ENCODE peak calls at places on chromosome 14, in six cellular contexts. T is H7, G is HTR-8/SVneo, C is Right ventricle myocardium superior, L is testis, S is hypothalamus. Y is an unnamed sample.

GRCh38 chr14:61240206-61240605 is 40.9 kb downstream of the TMEM30B start:
- DNase-seq in L (no peak), G (no peak), T (no peak), S (no peak), C (no peak), Y (no peak)

GRCh38 chr14:106372870-106373657 is 846.7 kb downstream of the TMEM121 start:
- DNase-seq in G (peak), S (no peak), T (peak), C (peak), L (peak), Y (peak)

GRCh38 chr14:32724864-32725550 is 213.7 kb upstream of the NPAS3 start:
- DNase-seq in C (no peak), L (no peak), S (no peak), T (no peak), G (peak), Y (no peak)

GRCh38 chr14:75133597-75133996 is 6.7 kb upstream of the NEK9 start:
- DNase-seq in G (no peak), S (no peak), C (no peak), T (no peak), L (no peak), Y (no peak)

GRCh38 chr14:104860414-104860813 is 4.7 kb upstream of the CEP170B start:
- DNase-seq in T (no peak), C (no peak), S (no peak), G (no peak), L (no peak), Y (no peak)

GRCh38 chr14:59919582-59920377 is at the start of gene LRRC9:
- DNase-seq in C (peak), T (peak), G (peak), L (peak), S (peak), Y (peak)

GRCh38 chr14:99252443-99252939 is 19.5 kb downstream of the BCL11B start:
- DNase-seq in S (no peak), C (no peak), T (no peak), L (no peak), G (no peak), Y (no peak)

GRCh38 chr14:94113490-94113889 is 3.0 kb downstream of the IFI27 start:
- DNase-seq in G (no peak), T (no peak), L (peak), C (peak), S (no peak), Y (no peak)

GRCh38 chr14:68208218-68208617 is 388.6 kb downstream of the RAD51B start:
- DNase-seq in C (no peak), L (no peak), T (no peak), S (no peak), G (no peak), Y (no peak)

GRCh38 chr14:88933203-88933602 is 108.8 kb downstream of the TTC8 start:
- DNase-seq in G (no peak), S (no peak), T (no peak), C (no peak), L (no peak), Y (no peak)

GRCh38 chr14:38391334-38391733 is 135.4 kb upstream of the CLEC14A start:
- DNase-seq in L (no peak), C (no peak), T (no peak), S (no peak), G (no peak), Y (no peak)

GRCh38 chr14:95524706-95525512 is 8.5 kb upstream of the SYNE3 start:
- DNase-seq in G (no peak), L (no peak), S (no peak), C (no peak), T (no peak), Y (no peak)

GRCh38 chr14:79293482-79293881 is 917.8 kb downstream of the DIO2 start:
- DNase-seq in S (no peak), T (no peak), L (no peak), G (no peak), C (no peak), Y (no peak)

GRCh38 chr14:81289516-81289915 is 68.8 kb upstream of the GTF2A1 start:
- DNase-seq in T (no peak), G (no peak), S (no peak), L (no peak), C (no peak), Y (no peak)

GRCh38 chr14:101408077-101408831 is 153.0 kb upstream of the DIO3 start:
- DNase-seq in G (peak), L (no peak), T (no peak), S (no peak), C (no peak), Y (no peak)

GRCh38 chr14:85079842-85080741 is 449.9 kb upstream of the FLRT2 start:
- DNase-seq in L (no peak), S (no peak), T (no peak), G (no peak), C (no peak), Y (no peak)

GRCh38 chr14:104392001-104392395 is 187.6 kb upstream of the C14orf180 start:
- DNase-seq in C (no peak), T (peak), G (no peak), S (no peak), L (no peak), Y (peak)

GRCh38 chr14:105927661-105928060 is 401.3 kb downstream of the TMEM121 start:
- DNase-seq in T (no peak), G (no peak), L (no peak), S (no peak), C (peak), Y (peak)

GRCh38 chr14:104134061-104134965 is 4.1 kb upstream of the KIF26A start:
- DNase-seq in C (peak), S (no peak), L (no peak), T (peak), G (no peak), Y (peak)

GRCh38 chr14:64788706-64789105 is 84.5 kb downstream of the PLEKHG3 start:
- DNase-seq in G (peak), L (no peak), T (no peak), C (no peak), S (no peak), Y (no peak)

GRCh38 chr14:91149462-91149861 is 35.6 kb downstream of the DGLUCY start:
- DNase-seq in G (peak), L (peak), S (no peak), T (no peak), C (no peak), Y (no peak)

GRCh38 chr14:104184911-104185499 is 46.6 kb downstream of the KIF26A start:
- DNase-seq in G (peak), S (no peak), T (peak), C (peak), L (no peak), Y (no peak)

GRCh38 chr14:33404054-33404453 is 465.4 kb downstream of the NPAS3 start:
- DNase-seq in T (no peak), C (no peak), G (peak), S (no peak), L (no peak), Y (no peak)

GRCh38 chr14:60349663-60350365 is 100.8 kb downstream of the PPM1A start:
- DNase-seq in G (peak), S (no peak), T (no peak), C (no peak), L (peak), Y (no peak)

GRCh38 chr14:54568821-54569591 is 2.1 kb downstream of the SAMD4A start:
- DNase-seq in C (peak), S (peak), G (no peak), T (peak), L (no peak), Y (no peak)

GRCh38 chr14:35556548-35556947 is 22.6 kb downstream of the INSM2 start:
- DNase-seq in T (no peak), C (no peak), L (no peak), G (no peak), S (no peak), Y (no peak)

GRCh38 chr14:104795781-104796681 is 483 bp upstream of the AKT1 start:
- DNase-seq in C (peak), T (peak), S (peak), L (peak), G (peak), Y (peak)

GRCh38 chr14:96126339-96126770 is 78.3 kb upstream of the BDKRB2 start:
- DNase-seq in G (no peak), C (no peak), L (no peak), S (no peak), T (no peak), Y (no peak)

GRCh38 chr14:24975393-24975792 is 74.6 kb downstream of the STXBP6 start:
- DNase-seq in C (no peak), G (no peak), S (no peak), L (no peak), T (no peak), Y (no peak)

GRCh38 chr14:32230181-32230580 is 27.1 kb upstream of the RNU6-8 start:
- DNase-seq in L (no peak), S (no peak), T (no peak), G (peak), C (no peak), Y (no peak)